ENCODE peak calls at places on chromosomes 13 and 19, in ten cellular contexts. R is cardiac muscle cell, U is GM23338, X is ascending aorta, D is mammary epithelial cell, J is breast epithelium, L is left ventricle myocardium inferior, E is brain microvascular endothelial cell, F is lower lobe of right lung, N is thoracic aorta. Y is an unnamed sample.

GRCh38 chr13:111013196-111013595 is 98.3 kb upstream of the ANKRD10 start:
- DNase-seq in R (no peak), U (no peak), X (no peak), D (no peak), J (no peak), L (no peak), E (no peak), F (no peak), N (no peak), Y (no peak)

GRCh38 chr13:48333976-48334375 is 30.4 kb downstream of the RB1 start:
- DNase-seq in R (no peak), U (no peak), X (no peak), D (peak; percentile 91), J (no peak), L (no peak), E (no peak), F (no peak), N (no peak), Y (no peak)

GRCh38 chr13:76600086-76600485 is 286.1 kb downstream of the KCTD12 start:
- DNase-seq in R (no peak), U (no peak), X (no peak), D (no peak), J (no peak), L (no peak), E (peak; percentile 15), F (no peak), N (no peak), Y (no peak)

GRCh38 chr13:106407338-106407737 is 128.1 kb downstream of the EFNB2 start:
- DNase-seq in R (no peak), U (no peak), X (no peak), D (peak; percentile 24), J (no peak), L (no peak), E (no peak), F (no peak), N (no peak), Y (no peak)

GRCh38 chr19:42038675-42039074 is 31.3 kb downstream of the GRIK5 start:
- DNase-seq in R (no peak), U (no peak), X (no peak), D (no peak), J (no peak), L (peak; percentile 73), E (no peak), F (no peak), N (no peak), Y (no peak)

GRCh38 chr19:1823539-1824251 is 11.6 kb upstream of the ATP8B3 start:
- DNase-seq in R (no peak), U (no peak), X (no peak), D (no peak), J (no peak), L (no peak), E (no peak), F (no peak), N (no peak), Y (no peak)

GRCh38 chr19:5292453-5292842 is 48.2 kb downstream of the PTPRS start:
- DNase-seq in R (no peak), U (no peak), X (no peak), D (no peak), J (no peak), L (no peak), E (no peak), F (no peak), N (no peak), Y (peak; percentile 69)

GRCh38 chr13:100301418-100301817 is 212.5 kb downstream of the PCCA start:
- DNase-seq in R (peak; percentile 13), U (no peak), X (no peak), D (peak; percentile 20), J (no peak), L (no peak), E (no peak), F (no peak), N (no peak), Y (no peak)

GRCh38 chr13:39918837-39919236 is 263.4 kb downstream of the COG6 start:
- DNase-seq in R (no peak), U (no peak), X (no peak), D (peak; percentile 62), J (no peak), L (no peak), E (no peak), F (no peak), N (no peak), Y (no peak)

GRCh38 chr19:2543463-2544442 is 67.8 kb downstream of the GADD45B start:
- DNase-seq in R (peak; percentile 92), U (peak; percentile 97), X (peak; percentile 98), D (peak; percentile 96), J (peak; percentile 94), L (peak; percentile 94), E (peak; percentile 97), F (peak; percentile 91), N (peak; percentile 88), Y (peak; percentile 89)

GRCh38 chr13:28423010-28423409 is 71.9 kb downstream of the FLT1 start:
- DNase-seq in R (no peak), U (no peak), X (peak; percentile 69), D (no peak), J (no peak), L (peak; percentile 24), E (no peak), F (peak; percentile 75), N (no peak), Y (peak; percentile 20)

GRCh38 chr19:1941146-1942077 is at the start of gene CSNK1G2:
- DNase-seq in R (no peak), U (no peak), X (no peak), D (no peak), J (peak; percentile 41), L (no peak), E (no peak), F (peak; percentile 64), N (no peak), Y (no peak)

GRCh38 chr19:28701491-28701890 is 511.5 kb downstream of the UQCRFS1 start:
- DNase-seq in R (no peak), U (no peak), X (no peak), D (peak; percentile 48), J (no peak), L (no peak), E (no peak), F (no peak), N (no peak), Y (no peak)

GRCh38 chr19:54551293-54551692 is 22.3 kb upstream of the LILRA2 start:
- DNase-seq in R (no peak), U (no peak), X (no peak), D (no peak), J (no peak), L (no peak), E (no peak), F (no peak), N (no peak), Y (no peak)

GRCh38 chr13:43153436-43154082 is 130.2 kb downstream of the DNAJC15 start:
- DNase-seq in R (no peak), U (no peak), X (no peak), D (peak; percentile 88), J (no peak), L (no peak), E (peak; percentile 84), F (no peak), N (no peak), Y (no peak)

GRCh38 chr13:99062593-99062992 is 84.7 kb upstream of the DOCK9 start:
- DNase-seq in R (no peak), U (no peak), X (no peak), D (peak; percentile 69), J (peak; percentile 37), L (peak; percentile 30), E (peak; percentile 42), F (no peak), N (no peak), Y (no peak)

GRCh38 chr19:15373644-15374043 is 5.9 kb downstream of the AKAP8 start:
- DNase-seq in R (no peak), U (no peak), X (no peak), D (no peak), J (no peak), L (no peak), E (no peak), F (no peak), N (no peak), Y (no peak)

GRCh38 chr13:104357174-104357573 is 1291.0 kb upstream of the SLC10A2 start:
- DNase-seq in R (no peak), U (peak; percentile 23), X (no peak), D (no peak), J (no peak), L (no peak), E (no peak), F (no peak), N (no peak), Y (no peak)

GRCh38 chr13:109569938-109570711 is 216.3 kb downstream of the IRS2 start:
- DNase-seq in R (no peak), U (no peak), X (no peak), D (no peak), J (no peak), L (no peak), E (no peak), F (no peak), N (no peak), Y (no peak)

DNA sequence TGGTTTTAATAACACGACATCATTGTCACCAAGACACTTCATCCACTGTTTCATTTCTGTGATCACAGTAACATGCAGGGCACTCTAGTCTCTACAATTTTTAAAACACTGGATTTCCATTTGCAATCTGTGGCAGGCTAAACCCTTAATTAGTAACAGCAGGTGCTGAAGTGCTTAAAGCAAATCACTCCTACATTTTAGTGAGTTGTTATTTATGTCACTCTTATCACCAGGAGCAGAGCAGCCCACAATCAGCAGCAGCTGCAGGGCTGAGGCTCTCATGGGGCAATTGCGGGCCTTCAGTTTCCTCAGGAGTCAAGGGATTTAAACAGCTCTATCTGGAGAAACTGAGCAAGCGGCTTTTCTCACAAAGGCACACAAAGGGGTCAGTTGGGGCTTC is 1.6 kb downstream of the SOHLH2 start:
- DNase-seq in R (no peak), U (no peak), X (no peak), D (no peak), J (no peak), L (no peak), E (no peak), F (no peak), N (no peak), Y (no peak)
- H3K27ac ChIP-seq in R (no peak overlapping the region), U (no peak overlapping the region), X (no peak overlapping the region), D (no peak overlapping the region), J (no peak overlapping the region), L (no peak overlapping the region), E (no peak overlapping the region), F (no peak overlapping the region), N (no peak overlapping the region), Y (no peak overlapping the region)

GRCh38 chr13:93558637-93559036 is 332.0 kb downstream of the GPC6 start:
- DNase-seq in R (no peak), U (no peak), X (no peak), D (no peak), J (no peak), L (no peak), E (no peak), F (no peak), N (no peak), Y (no peak)
- TF ChIP-seq CTCF in R (no peak), U (no peak), X (no peak), D (no peak), J (no peak), L (no peak), E (no peak), F (no peak), N (no peak), Y (no peak)

GRCh38 chr19:47022541-47023447 is 3.2 kb downstream of the NPAS1 start:
- DNase-seq in R (no peak), U (peak; percentile 58), X (no peak), D (no peak), J (no peak), L (no peak), E (no peak), F (no peak), N (no peak), Y (no peak)
- H3K27me3 ChIP-seq in R (peaks cover 80% of the 10 kb centered on the region), U (peaks cover 72% of the 10 kb centered on the region), X (peaks cover 16% of the 10 kb centered on the region), D (peaks cover 39% of the 10 kb centered on the region), J (peaks cover 58% of the 10 kb centered on the region), L (peaks cover 88% of the 10 kb centered on the region), E (peaks cover 34% of the 10 kb centered on the region), F (peaks cover 83% of the 10 kb centered on the region), N (peaks cover 13% of the 10 kb centered on the region), Y (peaks cover 22% of the 10 kb centered on the region)

GRCh38 chr13:72295173-72295572 is 428.2 kb upstream of the DACH1 start:
- DNase-seq in R (no peak), U (no peak), X (no peak), D (no peak), J (no peak), L (no peak), E (no peak), F (no peak), N (no peak), Y (no peak)
- H3K27ac ChIP-seq in R (no peak overlapping the region), U (no peak overlapping the region), X (no peak overlapping the region), D (no peak overlapping the region), J (no peak overlapping the region), L (no peak overlapping the region), E (no peak overlapping the region), F (no peak overlapping the region), N (no peak overlapping the region), Y (no peak overlapping the region)

Y was measured in dorsolateral prefrontal cortex.